ENCODE peak calls at places on chromosomes 16 and 17, in nine cellular contexts. P is K562, R is aorta, Y is Peyer's patch, G is A549, V is HL-60, I is dorsolateral prefrontal cortex, L is endodermal cell, O is neural progenitor cell. C is an unnamed sample.

GRCh38 chr16:56912746-56913703 is 18.9 kb upstream of the HERPUD1 start:
- DNase-seq in P (no peak), I (no peak), O (no peak), G (no peak), R (peak), L (no peak), Y (peak), V (peak), C (no peak)

GRCh38 chr16:84038491-84038890 is 4.1 kb downstream of the SLC38A8 start:
- DNase-seq in G (no peak), Y (no peak), O (no peak), L (no peak), P (no peak), R (no peak), V (no peak), I (no peak), C (no peak)

GRCh38 chr16:64780445-64780844 is 341.4 kb downstream of the CDH11 start:
- DNase-seq in R (no peak), Y (no peak), G (no peak), V (no peak), L (no peak), I (no peak), O (no peak), P (no peak), C (no peak)

GRCh38 chr17:44279586-44280344 is 11.8 kb upstream of the SLC4A1 start:
- DNase-seq in L (peak), O (no peak), R (peak), V (peak), G (peak), Y (peak), P (peak), I (peak), C (peak)

GRCh38 chr16:84143784-84144199 is 1.2 kb downstream of the HSDL1 start:
- DNase-seq in G (no peak), V (no peak), P (no peak), O (peak), L (peak), I (no peak), R (no peak), Y (no peak), C (no peak)

GRCh38 chr16:58582971-58583765 is 46.5 kb downstream of the CNOT1 start:
- DNase-seq in Y (no peak), V (no peak), G (no peak), P (no peak), R (no peak), I (no peak), L (peak), O (peak), C (no peak)

GRCh38 chr16:46895399-46896313 is 11.5 kb downstream of the GPT2 start:
- DNase-seq in P (no peak), R (no peak), I (no peak), Y (no peak), O (no peak), L (peak), G (no peak), V (no peak), C (no peak)

GRCh38 chr17:74601944-74602572 is 10.0 kb upstream of the CD300LD start:
- DNase-seq in V (peak), I (peak), G (peak), O (peak), L (peak), R (no peak), P (peak), Y (peak), C (peak)

GRCh38 chr17:1787301-1787902 is 25.5 kb downstream of the SERPINF1 start:
- DNase-seq in O (no peak), V (no peak), G (peak), Y (peak), R (peak), L (no peak), P (no peak), I (no peak), C (no peak)

GRCh38 chr16:3305109-3306068 is at the start of the genes TIGD7 and ZNF75A:
- DNase-seq in I (peak), Y (peak), R (peak), V (peak), P (peak), O (peak), L (peak), G (peak), C (peak)

GRCh38 chr17:82915010-82915696 is 75.3 kb upstream of the ZNF750 start:
- DNase-seq in O (no peak), P (peak), I (no peak), R (no peak), Y (no peak), L (no peak), V (no peak), G (no peak), C (peak)

GRCh38 chr17:44581868-44582267 is 24.6 kb downstream of the FZD2 start:
- DNase-seq in L (no peak), O (peak), V (peak), P (no peak), G (peak), Y (no peak), I (no peak), R (peak), C (no peak)

GRCh38 chr17:69434164-69434579 is 19.7 kb downstream of the MAP2K6 start:
- DNase-seq in G (no peak), R (no peak), V (no peak), I (no peak), Y (no peak), L (no peak), O (no peak), P (no peak), C (no peak)

GRCh38 chr17:56773124-56773523 is 60.6 kb downstream of the C17orf67 start:
- DNase-seq in P (no peak), Y (no peak), G (no peak), V (no peak), R (no peak), I (no peak), L (no peak), O (no peak), C (no peak)

GRCh38 chr16:8986111-8986510 is 22.4 kb upstream of the USP7 start:
- DNase-seq in G (no peak), V (no peak), R (no peak), P (no peak), L (no peak), O (no peak), I (no peak), Y (no peak), C (no peak)

GRCh38 chr17:72984925-72985322 is 107.6 kb downstream of the SLC39A11 start:
- DNase-seq in P (no peak), R (no peak), G (no peak), V (no peak), I (no peak), O (no peak), L (no peak), Y (peak), C (no peak)

GRCh38 chr16:6165330-6165984 is 1067.9 kb upstream of the EEF2KMT start:
- DNase-seq in V (no peak), Y (no peak), L (no peak), G (peak), R (no peak), I (no peak), P (no peak), O (peak), C (no peak)

GRCh38 chr16:70652322-70652721 is 6.0 kb downstream of the IL34 start:
- DNase-seq in G (no peak), O (no peak), L (no peak), I (no peak), Y (no peak), V (no peak), P (no peak), R (no peak), C (no peak)

GRCh38 chr16:63745456-63745855 is 1376.4 kb downstream of the CDH11 start:
- DNase-seq in O (no peak), P (no peak), G (no peak), L (no peak), I (no peak), R (no peak), V (no peak), Y (no peak), C (no peak)

GRCh38 chr17:17141860-17142552 is 64.1 kb downstream of the PLD6 start:
- DNase-seq in I (peak), Y (no peak), O (peak), L (peak), G (peak), P (peak), R (no peak), V (no peak), C (no peak)

GRCh38 chr17:11701906-11702305 is 103.6 kb downstream of the DNAH9 start:
- DNase-seq in I (no peak), O (no peak), Y (no peak), R (no peak), G (no peak), P (no peak), L (no peak), V (no peak), C (no peak)

GRCh38 chr16:10647721-10648296 is 46.9 kb downstream of the TEKT5 start:
- DNase-seq in I (no peak), L (no peak), G (no peak), V (no peak), P (no peak), O (no peak), Y (no peak), R (peak), C (no peak)
- H3K27ac ChIP-seq in I (no peak), L (no peak), G (peak), V (no peak), P (no peak), O (no peak), Y (no peak), R (no peak), C (no peak)

DNA sequence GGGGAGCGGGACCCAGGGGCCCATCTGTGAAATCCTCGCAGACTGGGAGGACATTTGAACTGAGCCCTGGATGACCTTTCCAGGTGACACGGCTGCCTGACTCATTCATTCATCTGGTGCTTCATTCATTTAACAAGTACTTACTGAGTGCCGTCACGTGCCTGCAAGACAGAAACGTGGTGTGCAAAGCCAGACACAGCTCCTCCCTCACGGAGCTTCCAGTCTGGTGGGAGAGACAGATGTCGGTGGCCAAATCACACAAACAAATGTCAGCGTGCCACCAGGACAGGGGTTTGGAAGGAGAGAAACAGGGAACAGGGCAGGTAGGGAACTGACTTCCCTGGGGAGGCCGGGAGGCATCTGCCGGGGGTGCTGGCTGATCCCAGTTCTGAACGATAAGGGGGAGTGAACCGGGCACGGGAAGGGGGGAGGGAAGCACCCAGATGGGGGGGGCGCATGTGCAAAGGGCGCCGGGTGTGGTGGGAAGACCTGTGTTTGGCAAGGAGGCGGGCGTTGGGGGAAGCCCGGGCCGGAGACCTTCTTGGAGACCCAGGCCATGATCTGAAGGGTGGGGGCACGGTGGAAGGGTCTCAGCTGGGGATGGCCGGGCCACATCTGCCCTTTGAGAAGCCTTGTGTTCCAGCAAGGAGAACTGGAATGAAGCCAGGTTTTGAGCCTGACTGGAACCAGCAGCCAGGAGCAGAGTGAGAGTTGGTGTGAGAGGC is 93.6 kb upstream of the CIBAR2 start:
- DNase-seq in G (peak), L (no peak), V (no peak), Y (peak), I (no peak), O (no peak), R (no peak), P (peak), C (no peak)
- H3K27ac ChIP-seq in G (no peak), L (no peak), V (no peak), Y (peak), I (no peak), O (no peak), R (no peak), P (peak), C (peak)

DNA sequence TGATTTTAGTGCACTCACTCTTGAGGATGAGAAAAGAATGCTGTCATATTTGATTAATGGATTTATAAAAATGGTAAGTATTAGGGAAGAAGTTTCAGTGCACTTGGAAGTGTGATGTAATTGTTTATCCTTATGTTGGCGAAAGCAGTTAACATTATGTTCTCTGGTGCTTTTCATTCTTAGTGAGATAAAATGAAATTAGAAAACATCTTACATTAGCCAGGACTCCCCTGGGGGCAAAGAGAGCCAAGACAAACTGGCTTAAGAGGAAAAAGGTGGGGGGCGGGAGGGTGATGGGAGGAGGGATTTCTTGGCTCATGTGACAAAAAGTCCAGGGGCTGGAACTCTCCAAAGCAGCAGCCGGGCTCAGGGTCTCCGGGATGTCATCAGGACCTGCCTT is 73.2 kb downstream of the KNOP1 start:
- DNase-seq in O (no peak), V (no peak), Y (peak), P (no peak), I (no peak), R (no peak), L (no peak), G (no peak), C (peak)
- H3K27ac ChIP-seq in O (no peak), V (no peak), Y (peak), P (no peak), I (no peak), R (no peak), L (no peak), G (no peak), C (peak)

DNA sequence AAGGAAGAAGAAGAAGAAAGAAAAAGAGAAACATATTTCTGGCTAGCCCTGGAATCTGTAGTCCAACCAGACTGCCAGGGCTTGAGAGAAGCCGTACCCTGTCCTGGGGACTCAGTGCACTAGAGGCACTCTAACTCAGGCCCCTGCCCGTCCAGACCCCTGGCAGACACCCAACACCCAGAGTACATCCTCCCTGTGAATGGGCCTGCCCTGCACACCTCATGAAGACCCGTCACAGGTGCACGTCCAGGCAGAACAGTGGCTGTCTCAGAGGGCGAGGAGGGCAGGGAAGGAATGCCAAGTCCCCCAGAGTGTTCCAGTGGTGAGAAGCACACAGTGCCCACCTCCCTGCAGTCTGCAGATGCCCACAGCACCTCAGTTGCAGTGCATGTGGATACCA is 23.0 kb downstream of the MPG start:
- DNase-seq in P (no peak), I (no peak), R (no peak), G (no peak), O (no peak), Y (no peak), L (peak), V (no peak), C (no peak)
- H3K27ac ChIP-seq in P (no peak), I (no peak), R (no peak), G (no peak), O (no peak), Y (no peak), L (no peak), V (no peak), C (peak)

GRCh38 chr16:89504061-89504460 is 4.1 kb upstream of the SPG7 start:
- DNase-seq in O (no peak), R (no peak), I (peak), Y (no peak), G (no peak), P (no peak), V (no peak), L (no peak), C (no peak)

GRCh38 chr16:89506113-89506504 is 2.1 kb upstream of the SPG7 start:
- DNase-seq in V (no peak), R (no peak), O (no peak), G (no peak), Y (peak), L (no peak), I (no peak), P (no peak), C (peak)

GRCh38 chr16:89507219-89507833 is 877 bp upstream of the SPG7 start:
- DNase-seq in G (no peak), O (no peak), L (no peak), I (no peak), R (peak), V (no peak), P (no peak), Y (no peak), C (peak)

GRCh38 chr16:89506791-89507191 is 1.4 kb upstream of the SPG7 start:
- DNase-seq in P (no peak), V (peak), G (no peak), I (no peak), O (no peak), L (no peak), R (no peak), Y (no peak), C (no peak)

GRCh38 chr16:89505204-89506112 is 2.7 kb upstream of the SPG7 start:
- DNase-seq in G (peak), R (peak), P (peak), O (no peak), L (no peak), I (peak), V (peak), Y (peak), C (peak)
- H3K27ac ChIP-seq in G (peak), R (peak), P (peak), O (no peak), L (no peak), I (peak), V (peak), Y (peak), C (peak)

GRCh38 chr16:55100100-55100499 is 169.4 kb downstream of the IRX5 start:
- DNase-seq in R (no peak), V (peak), P (no peak), L (no peak), I (no peak), G (no peak), O (no peak), Y (no peak), C (no peak)
- H3K27ac ChIP-seq in R (no peak), V (peak), P (no peak), L (no peak), I (no peak), G (no peak), O (no peak), Y (no peak), C (no peak)

DNA sequence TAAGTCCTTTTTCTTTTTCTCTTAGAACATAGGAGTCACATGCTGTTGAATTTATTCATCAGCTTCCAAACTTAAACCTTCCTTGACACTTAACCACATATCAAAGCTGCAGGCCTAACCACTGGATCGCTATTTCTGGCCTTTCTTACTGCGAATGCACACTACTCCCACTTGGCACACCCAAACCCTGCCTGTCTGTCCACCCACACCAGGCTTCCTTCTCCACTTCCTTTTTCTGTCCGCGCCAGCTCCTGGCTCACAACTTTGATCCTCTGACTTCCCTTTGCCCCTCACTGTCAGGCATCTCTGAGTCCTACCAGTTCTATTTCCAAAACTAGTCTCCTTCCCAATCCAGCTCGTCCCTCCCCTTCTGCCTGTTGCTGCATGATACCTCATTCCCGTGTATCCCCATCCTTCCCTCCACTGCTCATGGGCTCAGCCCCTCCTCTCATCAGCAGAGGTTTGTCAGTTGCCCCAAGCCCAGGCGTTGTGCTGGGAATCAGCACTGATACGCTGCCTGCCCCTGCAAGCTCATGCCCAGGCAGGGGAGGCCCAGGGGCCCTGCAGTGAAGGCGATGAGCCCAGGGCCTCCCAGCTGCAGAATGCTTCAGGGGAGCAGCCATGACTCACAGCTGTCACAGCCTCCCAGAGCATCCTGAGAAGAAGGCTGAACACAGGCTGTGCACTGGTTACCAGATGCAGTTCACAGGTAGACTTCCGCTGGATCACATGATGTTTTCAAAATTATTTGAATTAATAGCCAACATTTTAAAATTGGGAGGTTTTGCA is 179.8 kb downstream of the KATNIP start:
- DNase-seq in G (no peak), I (no peak), V (peak), P (no peak), O (no peak), L (no peak), R (peak), Y (no peak), C (peak)
- H3K27ac ChIP-seq in G (no peak), I (no peak), V (no peak), P (no peak), O (no peak), L (no peak), R (no peak), Y (no peak), C (no peak)

DNA sequence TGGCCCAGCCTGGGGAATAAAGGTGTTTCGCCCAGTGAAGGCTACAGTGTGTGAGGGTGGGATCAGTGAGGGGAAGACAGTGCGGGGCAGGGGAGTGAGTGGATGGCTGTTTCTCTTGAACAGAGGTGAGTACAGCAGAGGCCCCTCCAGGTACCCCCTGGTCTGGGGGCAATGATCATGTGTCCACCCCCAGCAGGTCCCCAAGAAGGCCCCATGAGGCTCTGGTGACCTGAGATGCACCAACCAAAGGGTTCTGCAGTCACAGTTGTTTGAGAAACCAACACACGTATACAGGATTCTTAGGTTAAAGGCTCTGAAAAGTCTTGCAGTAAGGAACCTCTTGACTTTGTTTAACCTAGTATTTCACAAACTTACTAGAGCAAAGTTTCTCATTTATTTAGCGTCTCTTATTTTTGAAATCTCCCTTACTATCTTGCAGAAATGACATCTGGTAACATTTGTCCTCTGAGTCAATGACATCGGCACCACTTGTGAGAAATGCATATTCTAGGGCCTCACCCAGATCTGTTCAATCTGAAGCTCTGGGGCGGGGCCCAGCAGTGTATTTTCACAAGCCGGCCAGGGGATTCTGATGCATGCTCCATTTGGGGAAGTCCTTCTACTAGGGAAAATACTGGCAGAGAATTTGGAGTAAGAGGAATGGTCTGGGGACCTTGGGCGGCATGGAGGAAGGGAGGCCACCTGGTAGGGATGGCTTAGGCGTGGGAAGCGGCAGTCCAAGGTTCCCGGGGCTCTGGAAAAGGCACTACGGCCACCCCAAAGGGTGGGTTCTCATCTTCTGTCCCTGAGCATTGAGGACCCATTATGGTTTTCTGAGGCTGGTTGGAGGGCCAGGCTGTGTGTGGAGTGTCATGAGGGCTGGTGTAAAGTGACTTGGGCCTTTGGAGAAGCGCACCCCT is 217.3 kb downstream of the NTN1 start:
- DNase-seq in Y (no peak), O (no peak), V (no peak), L (no peak), I (no peak), R (no peak), G (no peak), P (no peak), C (no peak)
- H3K27ac ChIP-seq in Y (peak), O (no peak), V (no peak), L (peak), I (no peak), R (peak), G (no peak), P (no peak), C (peak)

C was measured in heart left ventricle.